ENCODE peak calls at places on chromosomes 4 and X, in four cellular contexts. V is GM12878, E is HepG2, I is K562. K is an unnamed sample.

GRCh38 chrX:109875831-109876230 is 127.1 kb upstream of the TMEM164 start:
- DNase-seq in V (no peak), E (no peak), I (no peak), K (no peak)

GRCh38 chrX:23742693-23743622 is at the start of gene ACOT9:
- DNase-seq in V (peak), E (peak), I (peak), K (peak)

GRCh38 chr4:108446554-108446953 is 173.8 kb upstream of the RPL34 start:
- DNase-seq in V (no peak), E (no peak), I (no peak), K (no peak)

GRCh38 chrX:109481986-109482385 is at the start of gene GUCY2F:
- DNase-seq in V (no peak), E (no peak), I (no peak), K (no peak)

GRCh38 chr4:70559216-70559830 is 32.7 kb upstream of the AMBN start:
- DNase-seq in V (no peak), E (peak), I (peak), K (peak)

GRCh38 chrX:153816821-153817220 is 13.5 kb downstream of the PDZD4 start:
- DNase-seq in V (no peak), E (no peak), I (peak), K (no peak)

GRCh38 chr4:122758033-122758432 is 25.5 kb downstream of the BBS12 start:
- DNase-seq in V (no peak), E (no peak), I (no peak), K (no peak)

GRCh38 chr4:7897811-7898210 is 41.9 kb downstream of the AFAP1 start:
- DNase-seq in V (no peak), E (no peak), I (no peak), K (no peak)

GRCh38 chr4:62144431-62144830 is 944.3 kb downstream of the ADGRL3 start:
- DNase-seq in V (no peak), E (no peak), I (no peak), K (no peak)

GRCh38 chr4:125311503-125311902 is 3.3 kb upstream of the FAT4 start:
- DNase-seq in V (no peak), E (no peak), I (no peak), K (no peak)

GRCh38 chr4:17595471-17596005 is 18.5 kb downstream of the LAP3 start:
- DNase-seq in V (peak), E (no peak), I (no peak), K (no peak)

GRCh38 chr4:81460837-81461233 is 10.9 kb downstream of the RASGEF1B start:
- DNase-seq in V (no peak), E (no peak), I (no peak), K (no peak)

GRCh38 chr4:16952462-16952871 is 54.0 kb upstream of the LDB2 start:
- DNase-seq in V (no peak), E (no peak), I (no peak), K (no peak)

GRCh38 chr4:145830699-145831098 is 107.9 kb downstream of the ZNF827 start:
- DNase-seq in V (no peak), E (no peak), I (no peak), K (no peak)

GRCh38 chr4:111697176-111697962 is 447.9 kb upstream of the FAM241A start:
- DNase-seq in V (no peak), E (no peak), I (no peak), K (no peak)

GRCh38 chr4:111696505-111696904 is 448.7 kb upstream of the FAM241A start:
- DNase-seq in V (no peak), E (no peak), I (no peak), K (no peak)

GRCh38 chr4:111693754-111694153 is 451.5 kb upstream of the FAM241A start:
- DNase-seq in V (no peak), E (no peak), I (no peak), K (no peak)

GRCh38 chr4:111698361-111698760 is 446.9 kb upstream of the FAM241A start:
- DNase-seq in V (no peak), E (no peak), I (no peak), K (no peak)

DNA sequence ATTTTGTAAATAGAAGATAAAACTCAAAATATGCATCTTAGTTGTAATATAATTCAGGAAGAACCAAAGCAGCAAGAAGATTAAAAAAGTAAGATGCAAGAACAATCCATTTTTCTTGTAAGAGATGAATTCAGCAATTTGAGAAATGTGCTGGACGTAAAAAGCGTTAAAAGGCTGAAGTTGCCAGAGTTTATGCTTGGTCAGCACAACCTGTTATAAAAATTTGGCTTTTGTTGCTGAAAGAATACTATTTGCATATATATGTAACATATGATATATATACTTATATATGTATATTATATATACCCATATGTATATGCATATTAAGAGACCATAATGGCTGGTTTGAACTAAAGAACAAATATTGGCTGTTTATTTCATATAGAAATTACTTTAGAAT is 449.6 kb upstream of the FAM241A start:
- DNase-seq in V (no peak), E (no peak), I (no peak), K (no peak)
- TF ChIP-seq CREM in V (no peak), E (no peak), I (no peak), K (no peak)

DNA sequence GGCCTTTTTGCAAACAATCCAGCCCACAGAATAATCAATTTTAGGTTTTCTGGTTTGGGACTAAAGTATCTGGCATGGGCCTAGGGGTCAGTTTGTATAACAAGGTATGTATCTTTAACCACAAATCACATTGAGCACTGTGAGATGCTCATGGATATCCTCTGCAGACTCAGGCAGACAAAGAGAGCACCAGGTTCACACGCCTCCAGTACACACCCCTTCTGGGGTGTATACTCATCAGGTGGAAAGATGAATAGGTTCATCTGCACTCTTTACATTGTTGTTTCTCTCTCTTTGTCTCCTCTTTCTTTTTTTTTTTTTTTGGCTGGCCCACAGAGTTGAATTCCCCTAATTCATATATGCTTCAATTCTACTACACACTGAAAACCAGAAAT is 21.1 kb downstream of the TEC start:
- DNase-seq in V (no peak), E (no peak), I (no peak), K (no peak)
- TF ChIP-seq CREM in V (no peak), E (no peak), I (no peak), K (no peak)

GRCh38 chr4:155403886-155404285 is 27.1 kb upstream of the MAP9 start:
- DNase-seq in V (no peak), E (no peak), I (no peak), K (no peak)
- TF ChIP-seq CREM in V (no peak), E (no peak), I (no peak), K (no peak)

DNA sequence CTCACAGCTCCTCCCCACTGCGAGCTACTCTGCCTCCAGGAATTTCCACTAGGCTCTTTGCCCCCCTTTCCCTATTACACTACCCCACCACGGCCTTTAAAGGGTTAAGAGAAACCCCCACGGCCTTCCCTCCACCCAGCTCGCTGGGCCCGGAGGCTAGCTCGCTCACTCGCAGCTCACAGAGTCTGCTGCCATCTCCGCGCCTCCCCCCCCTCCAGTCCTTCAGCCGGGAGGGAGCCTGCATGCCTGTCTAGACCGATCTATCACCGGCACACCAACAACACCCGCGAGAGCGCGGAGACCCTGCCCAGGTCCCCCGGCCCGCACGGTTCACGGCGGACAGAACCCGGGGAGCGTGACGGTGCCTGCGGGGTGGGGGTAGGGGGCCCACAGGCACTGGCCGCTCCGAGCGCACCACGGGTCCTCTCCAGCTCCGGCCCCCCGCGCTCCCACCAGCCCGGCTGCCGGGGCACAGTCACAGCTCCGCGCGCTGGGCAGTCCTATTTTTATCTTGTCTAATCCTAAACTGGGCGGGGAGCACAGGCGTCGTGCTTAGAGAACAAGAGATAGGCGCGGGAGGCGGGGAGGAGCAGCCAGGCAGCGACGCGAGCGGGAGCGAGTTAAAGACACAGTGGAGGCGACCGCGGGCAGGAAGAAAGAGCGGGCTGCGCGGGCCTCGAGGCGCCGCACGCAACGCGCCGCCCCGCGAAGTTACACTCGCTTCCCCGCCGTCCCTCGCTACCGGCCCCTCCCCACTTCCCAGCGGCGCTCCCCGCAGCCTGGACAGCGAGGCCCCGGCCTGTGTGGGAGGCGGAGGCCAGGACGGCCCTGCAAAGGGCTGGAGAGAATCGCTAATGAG is 3.5 kb downstream of the BCOR start:
- DNase-seq in V (no peak), E (no peak), I (no peak), K (peak)
- TF ChIP-seq CREM in V (no peak), E (no peak), I (peak), K (no peak)

GRCh38 chr4:87075876-87076275 is 141.1 kb downstream of the AFF1 start:
- DNase-seq in V (no peak), E (no peak), I (no peak), K (no peak)

GRCh38 chr4:87076690-87077358 is 142.0 kb downstream of the AFF1 start:
- DNase-seq in V (no peak), E (no peak), I (no peak), K (no peak)

GRCh38 chr4:87073187-87073569 is 138.4 kb downstream of the AFF1 start:
- DNase-seq in V (peak), E (peak), I (no peak), K (no peak)

GRCh38 chr4:87071401-87071800 is 136.6 kb downstream of the AFF1 start:
- DNase-seq in V (no peak), E (no peak), I (no peak), K (no peak)

GRCh38 chr4:87073570-87074470 is 139.0 kb downstream of the AFF1 start:
- DNase-seq in V (peak), E (no peak), I (no peak), K (no peak)
- TF ChIP-seq CREM in V (peak), E (no peak), I (no peak), K (no peak)

GRCh38 chrX:17374619-17375360 is at the start of gene NHS:
- DNase-seq in V (no peak), E (no peak), I (peak), K (peak)
- TF ChIP-seq CREM in V (no peak), E (no peak), I (no peak), K (no peak)

DNA sequence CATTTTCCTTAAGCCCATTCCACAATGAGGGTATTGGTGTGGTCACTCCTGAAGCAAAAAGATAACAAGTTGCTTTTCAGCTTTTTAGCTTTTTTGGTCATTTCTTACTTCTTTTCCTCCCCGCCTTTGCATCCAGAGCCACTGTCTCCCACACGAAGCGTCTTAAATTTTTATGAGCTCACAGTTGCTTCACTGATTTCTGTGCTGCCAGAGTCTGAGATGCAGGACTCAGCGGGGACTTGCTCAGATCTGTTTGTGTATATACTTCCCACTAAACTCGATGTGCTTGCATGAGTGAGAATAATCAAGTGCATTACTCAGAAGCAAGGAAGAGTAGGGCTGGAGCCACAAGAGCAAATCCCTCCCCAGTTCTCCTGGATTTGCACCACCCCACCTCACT is 80.2 kb upstream of the FHL1 start:
- DNase-seq in V (no peak), E (no peak), I (no peak), K (no peak)
- TF ChIP-seq CREM in V (no peak), E (no peak), I (no peak), K (no peak)

GRCh38 chr4:11341337-11342043 is 87.2 kb downstream of the HS3ST1 start:
- DNase-seq in V (no peak), E (no peak), I (no peak), K (no peak)

GRCh38 chr4:11337287-11337686 is 91.4 kb downstream of the HS3ST1 start:
- DNase-seq in V (no peak), E (no peak), I (no peak), K (no peak)

GRCh38 chr4:11342401-11342800 is 86.3 kb downstream of the HS3ST1 start:
- DNase-seq in V (no peak), E (no peak), I (no peak), K (no peak)

GRCh38 chr4:11336435-11336834 is 92.3 kb downstream of the HS3ST1 start:
- DNase-seq in V (no peak), E (no peak), I (no peak), K (no peak)

GRCh38 chr4:11338990-11339782 is 89.5 kb downstream of the HS3ST1 start:
- DNase-seq in V (no peak), E (no peak), I (no peak), K (no peak)
- TF ChIP-seq CREM in V (no peak), E (no peak), I (no peak), K (no peak)

K was measured in WTC11.